ENCODE peak calls at places on chromosome 18, in nine cellular contexts. Q is astrocyte; D is brain microvascular endothelial cell; Z is HCT116; V is WERI-Rb-1; A is CD8-positive, alpha-beta T cell; P is fibroblast of lung; X is cardiac muscle cell; C is heart right ventricle. M is an unnamed sample.

GRCh38 chr18:45874501-45875184 is 49.2 kb downstream of the SIGLEC15 start:
- DNase-seq in Q (peak; percentile 42), D (peak; percentile 42), Z (no peak), V (no peak), A (peak; percentile 37), P (peak; percentile 56), X (no peak), C (no peak), M (no peak)

GRCh38 chr18:610214-610928 is 13.6 kb downstream of the CLUL1 start:
- DNase-seq in Q (no peak), D (no peak), Z (no peak), V (no peak), A (no peak), P (no peak), X (no peak), C (peak; percentile 32), M (no peak)

GRCh38 chr18:55012041-55012440 is 52.8 kb upstream of the CCDC68 start:
- DNase-seq in Q (peak; percentile 43), D (no peak), Z (no peak), V (no peak), A (no peak), P (peak; percentile 51), X (no peak), C (no peak), M (peak; percentile 80)

GRCh38 chr18:53534695-53535094 is 689.8 kb downstream of the MBD2 start:
- DNase-seq in Q (no peak), D (no peak), Z (no peak), V (no peak), A (no peak), P (no peak), X (no peak), C (peak; percentile 6), M (no peak)

GRCh38 chr18:38611036-38611964 is 1045.7 kb upstream of the CELF4 start:
- DNase-seq in Q (no peak), D (no peak), Z (no peak), V (no peak), A (no peak), P (no peak), X (peak; percentile 82), C (peak; percentile 6), M (no peak)

GRCh38 chr18:51278045-51278649 is 80.7 kb upstream of the MEX3C start:
- DNase-seq in Q (no peak), D (peak; percentile 38), Z (peak; percentile 57), V (peak; percentile 81), A (no peak), P (no peak), X (peak; percentile 72), C (no peak), M (no peak)

GRCh38 chr18:32470136-32470712 is 458 bp downstream of the GAREM1 start:
- DNase-seq in Q (peak; percentile 22), D (peak; percentile 20), Z (no peak), V (peak; percentile 17), A (no peak), P (peak; percentile 51), X (peak; percentile 75), C (peak; percentile 30), M (no peak)

GRCh38 chr18:27656167-27656778 is 471.2 kb upstream of the CHST9 start:
- DNase-seq in Q (peak; percentile 73), D (peak; percentile 29), Z (no peak), V (no peak), A (no peak), P (peak; percentile 81), X (no peak), C (no peak), M (peak; percentile 85)

GRCh38 chr18:52227536-52227935 is 112.5 kb upstream of the DCC start:
- DNase-seq in Q (no peak), D (no peak), Z (no peak), V (no peak), A (no peak), P (no peak), X (no peak), C (no peak), M (no peak)

GRCh38 chr18:26335139-26335933 is 109.1 kb downstream of the TAF4B start:
- DNase-seq in Q (no peak), D (no peak), Z (no peak), V (no peak), A (no peak), P (peak; percentile 3), X (peak; percentile 5), C (no peak), M (no peak)

GRCh38 chr18:34321075-34321474 is 96.4 kb upstream of the NOL4 start:
- DNase-seq in Q (no peak), D (no peak), Z (no peak), V (no peak), A (no peak), P (no peak), X (no peak), C (no peak), M (no peak)

GRCh38 chr18:35517715-35518114 is 20.0 kb upstream of the INO80C start:
- DNase-seq in Q (no peak), D (no peak), Z (no peak), V (no peak), A (no peak), P (no peak), X (no peak), C (no peak), M (no peak)

GRCh38 chr18:58616446-58616845 is 12.4 kb downstream of the ALPK2 start:
- DNase-seq in Q (no peak), D (no peak), Z (no peak), V (no peak), A (no peak), P (no peak), X (no peak), C (no peak), M (no peak)

GRCh38 chr18:33744032-33744697 is 166.1 kb downstream of the ASXL3 start:
- DNase-seq in Q (no peak), D (no peak), Z (no peak), V (no peak), A (no peak), P (no peak), X (no peak), C (no peak), M (no peak)

GRCh38 chr18:12631831-12632477 is 26.0 kb downstream of the SPIRE1 start:
- DNase-seq in Q (no peak), D (no peak), Z (no peak), V (no peak), A (no peak), P (no peak), X (no peak), C (no peak), M (no peak)

GRCh38 chr18:63152096-63152495 is 167.5 kb downstream of the BCL2 start:
- DNase-seq in Q (no peak), D (no peak), Z (no peak), V (no peak), A (no peak), P (no peak), X (no peak), C (no peak), M (no peak)

GRCh38 chr18:29164993-29165599 is 988.2 kb upstream of the CDH2 start:
- DNase-seq in Q (peak; percentile 94), D (peak; percentile 70), Z (peak; percentile 38), V (no peak), A (no peak), P (peak; percentile 96), X (peak; percentile 5), C (no peak), M (peak; percentile 76)

DNA sequence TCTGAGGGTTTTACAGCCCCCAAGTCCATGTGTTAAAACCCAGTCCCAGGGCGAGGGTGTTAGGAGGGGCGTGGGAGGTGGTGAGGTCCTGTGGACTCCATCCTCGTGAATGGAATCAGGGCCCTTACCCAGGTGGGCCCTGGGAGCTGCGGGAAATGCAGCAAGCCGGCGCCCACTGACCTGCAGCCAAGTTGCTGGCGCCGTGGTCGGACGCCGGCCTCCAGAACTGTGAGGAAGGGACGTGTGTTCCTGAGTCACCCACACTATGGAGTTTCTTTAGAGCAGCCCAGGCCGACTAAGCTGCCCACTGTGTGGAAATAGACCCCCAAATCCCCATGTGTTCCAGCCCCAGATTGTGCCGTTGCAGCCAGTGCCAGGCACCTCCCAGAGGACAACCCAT is 26.4 kb downstream of the CTDP1 start:
- DNase-seq in Q (no peak), D (no peak), Z (no peak), V (no peak), A (no peak), P (no peak), X (no peak), C (no peak), M (no peak)
- H3K36me3 ChIP-seq in Q (peaks cover 24% of the 10 kb centered on the region), D (peaks cover 29% of the 10 kb centered on the region), Z (peaks cover 4% of the 10 kb centered on the region), V (peaks cover 67% of the 10 kb centered on the region), A (peaks cover 19% of the 10 kb centered on the region), P (peaks cover 10% of the 10 kb centered on the region), X (peaks cover 5% of the 10 kb centered on the region), C (peaks cover 72% of the 10 kb centered on the region), M (no peaks in the 10 kb centered on the region)

DNA sequence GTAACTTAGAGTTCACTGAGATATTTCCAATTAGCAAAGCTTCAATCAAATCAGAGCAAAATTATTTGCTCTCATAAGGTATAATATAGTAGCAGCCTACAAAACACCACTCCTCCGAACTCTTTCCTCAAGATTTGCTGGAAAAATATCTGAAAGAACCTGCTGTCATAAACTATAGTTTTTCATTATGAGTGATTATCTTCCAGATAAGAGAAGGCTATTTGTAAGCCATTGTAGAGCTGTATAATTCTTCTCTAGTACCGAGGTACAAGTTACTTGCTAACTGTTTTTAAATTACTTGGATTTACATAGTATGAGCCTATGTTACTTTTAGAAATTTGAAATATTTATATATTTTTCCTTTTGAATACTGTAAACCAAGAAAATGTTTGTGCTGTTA is 2.1 kb downstream of the NDC80 start:
- DNase-seq in Q (no peak), D (no peak), Z (no peak), V (no peak), A (no peak), P (no peak), X (no peak), C (no peak), M (no peak)
- H3K4me3 ChIP-seq in Q (peak overlapping the region; percentile 99), D (peak overlapping the region; percentile 87), Z (no peak overlapping the region), V (peak overlapping the region; percentile 100), A (no peak overlapping the region), P (peak overlapping the region; percentile 50), X (peak overlapping the region; percentile 99), C (peak overlapping the region; percentile 78), M (peak overlapping the region; percentile 74)

GRCh38 chr18:11309172-11309571 is 159.8 kb upstream of the PIEZO2 start:
- DNase-seq in Q (no peak), D (no peak), Z (peak; percentile 18), V (peak; percentile 23), A (no peak), P (no peak), X (no peak), C (no peak), M (no peak)
- TF ChIP-seq CTCF in Q (peak; percentile 9), D (peak; percentile 60), Z (no peak), V (no peak), A (no peak), P (no peak), X (peak; percentile 29), C (no peak), M (no peak)

DNA sequence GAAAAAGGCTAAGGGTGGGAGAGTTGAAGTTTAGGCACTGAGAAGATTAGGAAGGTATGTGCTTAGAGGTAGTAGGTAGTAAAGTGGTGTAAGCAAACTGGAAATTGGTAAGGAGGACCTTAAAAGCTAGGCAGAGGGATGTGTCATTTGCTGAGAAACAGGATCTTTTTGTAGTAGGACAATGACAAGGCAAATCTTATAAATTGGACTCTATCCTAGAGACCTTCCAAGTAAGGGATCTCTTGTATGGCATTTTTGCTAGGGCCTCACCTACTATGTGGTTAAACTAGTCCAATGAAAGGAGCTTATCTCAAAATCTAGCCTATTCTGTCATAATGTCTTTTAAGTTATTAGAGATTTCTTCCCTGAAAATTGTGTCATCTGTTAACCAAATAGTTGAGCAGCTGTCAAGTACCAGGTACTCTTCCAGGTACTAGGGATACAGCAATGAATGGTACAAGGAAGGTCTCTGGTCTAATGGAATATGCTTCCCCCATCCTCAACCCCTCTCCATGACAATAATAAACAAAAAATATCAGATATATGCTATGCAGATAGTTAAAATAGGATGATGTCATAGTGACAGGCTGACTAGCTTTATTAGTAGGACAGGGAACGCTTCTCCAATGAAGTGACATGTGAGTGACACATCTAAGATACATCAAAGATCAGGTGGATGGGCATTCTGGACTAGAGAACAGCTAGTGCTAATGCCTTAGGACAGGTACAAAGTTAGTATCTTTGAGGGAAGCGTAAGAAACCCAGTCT is 17.7 kb downstream of the RIOK3 start:
- DNase-seq in Q (no peak), D (no peak), Z (no peak), V (no peak), A (no peak), P (no peak), X (no peak), C (no peak), M (no peak)
- H3K36me3 ChIP-seq in Q (peaks cover 49% of the 10 kb centered on the region), D (peaks cover 72% of the 10 kb centered on the region), Z (peaks cover 67% of the 10 kb centered on the region), V (peaks cover 77% of the 10 kb centered on the region), A (peaks cover 60% of the 10 kb centered on the region), P (peaks cover 18% of the 10 kb centered on the region), X (peaks cover 68% of the 10 kb centered on the region), C (peaks cover 98% of the 10 kb centered on the region), M (no peaks in the 10 kb centered on the region)